ENCODE peak calls at places on chromosome 7, in eight cellular contexts. Z is stomach; G is endodermal cell; W is CD4-positive, alpha-beta T cell; S is upper lobe of right lung; P is gastrocnemius medialis; R is transverse colon; J is ovary. N is an unnamed sample.

GRCh38 chr7:157310676-157311185 is 26.1 kb upstream of the DNAJB6 start:
- DNase-seq in Z (no peak), G (peak; percentile 87), W (no peak), S (no peak), P (no peak), R (no peak), J (no peak), N (no peak)

GRCh38 chr7:116030626-116031276 is at the start of gene TFEC:
- DNase-seq in Z (no peak), G (no peak), W (no peak), S (no peak), P (no peak), R (no peak), J (no peak), N (no peak)

GRCh38 chr7:4888161-4888560 is 4.6 kb upstream of the RADIL start:
- DNase-seq in Z (no peak), G (no peak), W (no peak), S (no peak), P (no peak), R (no peak), J (no peak), N (no peak)

GRCh38 chr7:24653316-24654085 is 80.2 kb downstream of the PALS2 start:
- DNase-seq in Z (no peak), G (no peak), W (no peak), S (no peak), P (no peak), R (no peak), J (no peak), N (no peak)

GRCh38 chr7:17486835-17487234 is 188.4 kb downstream of the AHR start:
- DNase-seq in Z (no peak), G (no peak), W (no peak), S (no peak), P (no peak), R (no peak), J (no peak), N (peak; percentile 63)

GRCh38 chr7:132580277-132580676 is 4.0 kb upstream of the PLXNA4 start:
- DNase-seq in Z (no peak), G (peak; percentile 68), W (no peak), S (no peak), P (no peak), R (no peak), J (no peak), N (no peak)

GRCh38 chr7:130009848-130010688 is 41.1 kb downstream of the ZC3HC1 start:
- DNase-seq in Z (peak; percentile 31), G (peak; percentile 55), W (no peak), S (no peak), P (peak; percentile 54), R (peak; percentile 31), J (no peak), N (no peak)

GRCh38 chr7:132214452-132214851 is 361.8 kb downstream of the PLXNA4 start:
- DNase-seq in Z (no peak), G (no peak), W (no peak), S (no peak), P (no peak), R (no peak), J (no peak), N (no peak)

GRCh38 chr7:5420841-5421625 is 2.6 kb downstream of the TNRC18 start:
- DNase-seq in Z (peak; percentile 35), G (peak; percentile 66), W (no peak), S (peak; percentile 77), P (peak; percentile 26), R (no peak), J (no peak), N (peak; percentile 57)

GRCh38 chr7:117971581-117972244 is 98.5 kb upstream of the CTTNBP2 start:
- DNase-seq in Z (no peak), G (no peak), W (no peak), S (no peak), P (no peak), R (no peak), J (no peak), N (no peak)

GRCh38 chr7:21996641-21997040 is 50.9 kb upstream of the CDCA7L start:
- DNase-seq in Z (no peak), G (no peak), W (no peak), S (no peak), P (no peak), R (no peak), J (no peak), N (no peak)

GRCh38 chr7:71706576-71706975 is 574.6 kb downstream of the GALNT17 start:
- DNase-seq in Z (no peak), G (no peak), W (no peak), S (no peak), P (no peak), R (no peak), J (no peak), N (no peak)
- H3K27ac ChIP-seq in Z (no peak overlapping the region), G (no peak overlapping the region), W (no peak overlapping the region), S (no peak overlapping the region), P (no peak overlapping the region), R (no peak overlapping the region), J (no peak overlapping the region), N (no peak overlapping the region)

GRCh38 chr7:31882187-31882586 is 188.0 kb downstream of the PDE1C start:
- DNase-seq in Z (no peak), G (peak; percentile 57), W (no peak), S (no peak), P (peak; percentile 46), R (no peak), J (no peak), N (no peak)
- TF ChIP-seq CTCF in Z (no peak), G (peak; percentile 53), W (no peak), S (no peak), P (no peak), R (no peak), J (no peak), N (no peak)

DNA sequence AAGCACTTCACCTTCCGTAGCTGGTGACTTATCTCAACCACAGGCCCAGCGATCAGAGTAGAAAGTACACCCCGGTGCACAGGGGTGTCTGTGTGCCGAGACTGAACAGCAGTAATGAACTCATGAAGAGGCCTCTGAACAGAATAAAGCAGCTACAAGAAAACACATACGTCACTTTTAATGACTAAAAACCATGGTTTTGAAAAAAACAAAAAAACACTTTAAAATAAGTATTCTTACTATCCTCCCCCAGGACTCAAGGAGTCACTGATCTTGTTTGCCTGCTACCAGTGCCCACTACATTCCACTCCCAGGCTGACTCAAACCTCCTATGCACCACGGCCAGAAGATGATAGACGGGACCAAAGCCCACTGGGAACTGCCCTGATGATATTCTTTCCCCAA is 53.8 kb downstream of the NCAPG2 start:
- DNase-seq in Z (no peak), G (no peak), W (no peak), S (no peak), P (no peak), R (no peak), J (no peak), N (no peak)
- H3K27ac ChIP-seq in Z (no peak overlapping the region), G (no peak overlapping the region), W (no peak overlapping the region), S (no peak overlapping the region), P (no peak overlapping the region), R (no peak overlapping the region), J (no peak overlapping the region), N (no peak overlapping the region)

GRCh38 chr7:87933605-87933952 is 472 bp upstream of the ADAM22 start:
- DNase-seq in Z (no peak), G (no peak), W (no peak), S (no peak), P (no peak), R (no peak), J (no peak), N (no peak)

GRCh38 chr7:87935373-87935706 is 1.3 kb downstream of the ADAM22 start:
- DNase-seq in Z (no peak), G (no peak), W (no peak), S (no peak), P (no peak), R (no peak), J (no peak), N (no peak)

GRCh38 chr7:87934699-87935372 is 785 bp downstream of the ADAM22 start:
- DNase-seq in Z (no peak), G (peak; percentile 74), W (no peak), S (no peak), P (no peak), R (peak; percentile 11), J (no peak), N (no peak)

GRCh38 chr7:87933953-87934698 is at the start of gene ADAM22:
- DNase-seq in Z (peak; percentile 74), G (peak; percentile 96), W (peak; percentile 68), S (peak; percentile 91), P (peak; percentile 77), R (peak; percentile 89), J (peak; percentile 74), N (peak; percentile 72)
- TF ChIP-seq CTCF in Z (no peak), G (peak; percentile 23), W (no peak), S (no peak), P (no peak), R (no peak), J (no peak), N (no peak)

GRCh38 chr7:69631131-69631530 is 32.9 kb downstream of the AUTS2 start:
- DNase-seq in Z (no peak), G (no peak), W (no peak), S (no peak), P (no peak), R (no peak), J (no peak), N (no peak)
- H3K27ac ChIP-seq in Z (no peak overlapping the region), G (no peak overlapping the region), W (no peak overlapping the region), S (no peak overlapping the region), P (no peak overlapping the region), R (no peak overlapping the region), J (no peak overlapping the region), N (no peak overlapping the region)

DNA sequence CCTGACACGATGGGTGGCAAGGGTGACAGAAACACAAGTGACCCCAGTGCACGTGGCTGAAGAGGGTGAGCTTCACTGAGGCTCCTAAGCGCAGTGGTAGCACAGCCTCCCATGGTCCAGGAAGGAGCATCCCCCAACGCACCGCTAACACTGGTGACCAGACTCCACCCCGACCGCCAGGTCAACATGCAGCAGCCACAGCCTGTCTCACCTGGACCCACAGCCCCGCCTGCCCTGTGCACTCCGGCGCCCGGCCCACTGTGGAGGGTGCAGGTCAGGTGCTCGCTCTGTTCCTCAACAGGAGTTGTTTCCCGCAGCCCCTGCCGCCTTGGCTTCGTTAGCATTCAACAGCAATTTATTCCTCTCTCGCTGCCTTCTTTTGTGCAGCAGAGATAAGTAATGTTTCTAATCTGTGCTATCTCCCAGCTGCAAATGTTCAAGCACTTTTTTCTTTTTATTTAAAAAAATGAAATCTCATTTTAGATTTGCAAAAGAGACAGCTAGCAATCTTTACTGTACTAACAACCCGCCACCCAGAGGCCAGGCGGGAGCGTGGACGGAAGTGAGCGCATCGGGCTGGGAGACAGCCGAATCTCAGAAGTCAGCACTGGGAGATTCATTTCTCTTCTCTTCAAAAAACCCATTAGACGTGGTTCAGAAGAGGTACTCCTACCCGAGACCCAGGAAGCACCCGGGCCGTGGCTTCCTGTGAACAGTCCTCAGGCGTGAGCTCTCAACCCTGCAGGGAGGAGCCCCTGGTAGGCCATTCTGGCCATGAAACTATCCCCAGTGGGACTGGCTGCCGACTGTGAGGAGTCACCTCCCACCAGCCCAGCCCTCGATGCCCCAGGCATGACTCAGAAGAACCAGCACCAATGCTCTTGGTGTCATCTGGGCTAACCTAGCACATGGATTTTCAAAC is 133.4 kb downstream of the MAD1L1 start:
- DNase-seq in Z (no peak), G (no peak), W (no peak), S (no peak), P (no peak), R (no peak), J (no peak), N (no peak)
- TF ChIP-seq CTCF in Z (no peak), G (no peak), W (peak; percentile 20), S (no peak), P (no peak), R (no peak), J (no peak), N (no peak)